ENCODE peak calls at places on chromosomes 7 and 10, in nine cellular contexts. H, N, Y, P, S, Z, J, V and L are unnamed samples.
A peak's percentile ranks its signal among the peaks of the same experiment; 100 is the strongest.

GRCh38 chr7:28623863-28624262 is 211.5 kb downstream of the CREB5 start:
- DNase-seq in H (peak; percentile 38), N (no peak), Y (no peak), P (no peak), S (no peak), Z (no peak), J (no peak), V (no peak), L (no peak)

GRCh38 chr10:48451969-48452878 is 145.7 kb downstream of the MAPK8 start:
- DNase-seq in H (no peak), N (no peak), Y (no peak), P (no peak), S (peak; percentile 35), Z (no peak), J (no peak), V (no peak), L (no peak)

GRCh38 chr10:100346765-100347567 is at the start of gene SCD:
- DNase-seq in H (peak; percentile 97), N (peak; percentile 92), Y (peak; percentile 85), P (peak; percentile 92), S (peak; percentile 94), Z (peak; percentile 59), J (peak; percentile 97), V (peak; percentile 59), L (peak; percentile 93)

GRCh38 chr10:77553966-77554365 is 83.6 kb downstream of the KCNMA1 start:
- DNase-seq in H (no peak), N (no peak), Y (no peak), P (no peak), S (no peak), Z (no peak), J (no peak), V (no peak), L (no peak)

GRCh38 chr10:62116896-62117295 is 151.7 kb downstream of the RTKN2 start:
- DNase-seq in H (no peak), N (no peak), Y (no peak), P (no peak), S (no peak), Z (no peak), J (no peak), V (no peak), L (no peak)

GRCh38 chr10:5553400-5554170 is 28.8 kb downstream of the CALML3 start:
- DNase-seq in H (no peak), N (no peak), Y (no peak), P (no peak), S (peak; percentile 55), Z (no peak), J (no peak), V (no peak), L (peak; percentile 2)

GRCh38 chr10:92729886-92730285 is 40.1 kb downstream of the HHEX start:
- DNase-seq in H (no peak), N (no peak), Y (no peak), P (no peak), S (no peak), Z (no peak), J (no peak), V (no peak), L (no peak)

GRCh38 chr10:17782921-17783665 is 26.1 kb upstream of the MRC1 start:
- DNase-seq in H (peak; percentile 81), N (peak; percentile 94), Y (no peak), P (no peak), S (no peak), Z (no peak), J (no peak), V (peak; percentile 83), L (no peak)

GRCh38 chr10:117458571-117458970 is 83.3 kb upstream of the PDZD8 start:
- DNase-seq in H (no peak), N (peak; percentile 81), Y (no peak), P (no peak), S (peak; percentile 1), Z (no peak), J (no peak), V (no peak), L (no peak)

GRCh38 chr7:127396184-127396583 is 3.7 kb upstream of the ZNF800 start:
- DNase-seq in H (no peak), N (no peak), Y (no peak), P (no peak), S (no peak), Z (no peak), J (peak; percentile 9), V (no peak), L (no peak)

GRCh38 chr10:12707461-12708185 is 293.9 kb downstream of the CCDC3 start:
- DNase-seq in H (peak; percentile 20), N (peak; percentile 99), Y (peak; percentile 37), P (peak; percentile 97), S (no peak), Z (peak; percentile 33), J (peak; percentile 49), V (peak; percentile 94), L (peak; percentile 62)

GRCh38 chr7:152894295-152895170 is 135.0 kb downstream of the ACTR3B start:
- DNase-seq in H (no peak), N (no peak), Y (peak; percentile 65), P (no peak), S (peak; percentile 70), Z (peak; percentile 33), J (peak; percentile 81), V (no peak), L (peak; percentile 74)

GRCh38 chr10:4312046-4312835 is 513.8 kb upstream of the AKR1E2 start:
- DNase-seq in H (no peak), N (peak; percentile 89), Y (no peak), P (no peak), S (no peak), Z (no peak), J (no peak), V (no peak), L (no peak)

GRCh38 chr10:88833722-88834121 is 17.9 kb downstream of the ANKRD22 start:
- DNase-seq in H (no peak), N (no peak), Y (no peak), P (no peak), S (no peak), Z (no peak), J (no peak), V (no peak), L (no peak)

GRCh38 chr7:80213814-80214213 is 79.2 kb downstream of the GNAI1 start:
- DNase-seq in H (no peak), N (no peak), Y (no peak), P (no peak), S (no peak), Z (no peak), J (no peak), V (no peak), L (no peak)

GRCh38 chr10:64196638-64197315 is 675.6 kb downstream of the REEP3 start:
- DNase-seq in H (no peak), N (no peak), Y (no peak), P (no peak), S (peak; percentile 68), Z (no peak), J (no peak), V (no peak), L (no peak)

GRCh38 chr10:14673189-14673947 is 101.3 kb downstream of the FAM107B start:
- DNase-seq in H (no peak), N (no peak), Y (no peak), P (no peak), S (no peak), Z (no peak), J (no peak), V (no peak), L (no peak)

GRCh38 chr10:42938351-42938750 is 138.5 kb upstream of the RET start:
- DNase-seq in H (no peak), N (no peak), Y (no peak), P (no peak), S (peak; percentile 65), Z (no peak), J (no peak), V (no peak), L (no peak)

GRCh38 chr10:22560391-22561239 is 153.8 kb downstream of the PIP4K2A start:
- DNase-seq in H (no peak), N (no peak), Y (no peak), P (no peak), S (no peak), Z (no peak), J (peak; percentile 74), V (no peak), L (peak; percentile 34)
- TF ChIP-seq CTCF in H (no peak), N (no peak), Y (no peak), P (no peak), S (no peak), Z (peak; percentile 6), J (no peak), V (no peak), L (no peak)

GRCh38 chr7:117171106-117171505 is 151.8 kb downstream of the WNT2 start:
- DNase-seq in H (no peak), N (no peak), Y (no peak), P (no peak), S (no peak), Z (no peak), J (peak; percentile 26), V (no peak), L (no peak)
- TF ChIP-seq CTCF in H (no peak), N (no peak), Y (no peak), P (peak; percentile 48), S (no peak), Z (peak; percentile 16), J (peak; percentile 36), V (peak; percentile 9), L (no peak)

DNA sequence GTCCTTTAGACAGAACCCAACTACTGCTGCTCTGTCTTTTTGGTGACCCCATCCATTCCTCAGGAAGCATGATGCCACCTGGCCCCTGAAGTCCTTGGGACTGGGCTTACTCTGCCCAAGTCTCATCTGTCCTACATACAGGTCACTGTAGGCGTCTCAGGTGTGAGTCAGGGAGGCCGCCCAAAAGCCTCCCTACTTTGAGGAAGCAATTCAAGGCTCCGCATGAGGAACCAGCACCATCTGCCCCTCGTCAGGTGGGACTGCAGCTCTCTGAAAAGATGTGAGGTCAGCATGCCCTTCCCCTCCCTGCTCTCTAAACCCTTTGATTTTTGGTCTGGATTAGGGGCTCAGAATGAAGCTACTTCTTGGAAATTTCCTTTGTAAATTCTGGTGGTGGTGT is 354.8 kb downstream of the CXCL12 start:
- DNase-seq in H (no peak), N (no peak), Y (no peak), P (no peak), S (no peak), Z (no peak), J (peak; percentile 48), V (no peak), L (no peak)
- TF ChIP-seq CTCF in H (no peak), N (no peak), Y (no peak), P (no peak), S (no peak), Z (peak; percentile 14), J (peak; percentile 40), V (no peak), L (no peak)

GRCh38 chr10:27779462-27779861 is 33.8 kb upstream of the MKX start:
- DNase-seq in H (no peak), N (no peak), Y (no peak), P (no peak), S (no peak), Z (no peak), J (no peak), V (no peak), L (no peak)

GRCh38 chr10:27784272-27784671 is 38.7 kb upstream of the MKX start:
- DNase-seq in H (no peak), N (no peak), Y (no peak), P (no peak), S (no peak), Z (no peak), J (no peak), V (no peak), L (no peak)

DNA sequence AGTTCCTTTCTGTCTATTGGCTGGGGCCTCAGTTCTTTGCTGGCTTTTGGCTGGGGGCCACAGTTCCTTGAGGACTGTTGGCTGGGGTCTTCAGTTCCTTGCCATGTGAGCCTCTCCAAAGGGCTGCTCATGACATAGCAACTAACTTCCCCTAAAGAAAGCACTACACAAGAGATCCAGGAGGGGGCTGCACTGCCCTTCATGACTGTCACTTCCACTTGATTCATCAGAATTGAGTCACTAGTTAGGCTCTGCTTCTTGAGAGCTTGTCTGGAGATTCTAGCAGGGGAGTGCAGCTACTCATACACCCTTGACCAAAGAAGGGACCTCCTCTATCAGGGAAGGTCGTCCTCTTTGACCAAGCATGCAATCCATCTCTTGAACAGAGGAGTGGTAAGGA is 38.0 kb upstream of the MKX start:
- DNase-seq in H (peak; percentile 41), N (peak; percentile 64), Y (no peak), P (peak; percentile 79), S (no peak), Z (no peak), J (peak; percentile 69), V (peak; percentile 78), L (no peak)
- TF ChIP-seq CTCF in H (no peak), N (peak; percentile 54), Y (peak; percentile 45), P (peak; percentile 80), S (no peak), Z (peak; percentile 37), J (peak; percentile 65), V (peak; percentile 82), L (peak; percentile 29)